ENCODE peak calls at places on chromosomes 3 and 15, in eight cellular contexts. F, V, D, C, N, U, M and W are unnamed samples.

GRCh38 chr3:71641669-71642068 is 58.1 kb upstream of the FOXP1 start:
- DNase-seq in D (no peak), V (no peak), F (no peak), C (no peak), N (no peak), U (no peak), M (peak), W (peak)

GRCh38 chr3:59192473-59192872 is 142.6 kb upstream of the CFAP20DC start:
- DNase-seq in N (no peak), F (no peak), M (peak), D (no peak), C (no peak), U (peak), V (no peak), W (peak)

GRCh38 chr15:90214553-90215205 is 13.5 kb downstream of the SEMA4B start:
- DNase-seq in C (no peak), V (no peak), N (no peak), D (no peak), U (no peak), M (no peak), F (no peak), W (peak)

GRCh38 chr3:16253601-16254000 is 11.1 kb downstream of the DPH3 start:
- DNase-seq in D (no peak), M (peak), C (no peak), U (peak), F (no peak), V (no peak), N (no peak), W (peak)

GRCh38 chr3:71423151-71423906 is 160.2 kb downstream of the FOXP1 start:
- DNase-seq in V (no peak), F (no peak), M (peak), D (peak), N (peak), C (peak), U (peak), W (no peak)

GRCh38 chr3:52350436-52350835 is 34.3 kb downstream of the DNAH1 start:
- DNase-seq in N (no peak), D (no peak), F (no peak), V (no peak), M (no peak), C (no peak), U (no peak), W (no peak)

GRCh38 chr3:74624301-74624700 is 9.8 kb upstream of the CNTN3 start:
- DNase-seq in V (no peak), D (no peak), C (no peak), N (no peak), M (peak), U (no peak), F (no peak), W (peak)

GRCh38 chr15:85744636-85745422 is 49.9 kb downstream of the KLHL25 start:
- DNase-seq in F (no peak), M (no peak), C (no peak), N (peak), U (no peak), V (no peak), D (no peak), W (no peak)

GRCh38 chr3:16739416-16740091 is 134.3 kb upstream of the DAZL start:
- DNase-seq in M (peak), U (peak), C (no peak), N (no peak), V (no peak), D (no peak), F (no peak), W (peak)

DNA sequence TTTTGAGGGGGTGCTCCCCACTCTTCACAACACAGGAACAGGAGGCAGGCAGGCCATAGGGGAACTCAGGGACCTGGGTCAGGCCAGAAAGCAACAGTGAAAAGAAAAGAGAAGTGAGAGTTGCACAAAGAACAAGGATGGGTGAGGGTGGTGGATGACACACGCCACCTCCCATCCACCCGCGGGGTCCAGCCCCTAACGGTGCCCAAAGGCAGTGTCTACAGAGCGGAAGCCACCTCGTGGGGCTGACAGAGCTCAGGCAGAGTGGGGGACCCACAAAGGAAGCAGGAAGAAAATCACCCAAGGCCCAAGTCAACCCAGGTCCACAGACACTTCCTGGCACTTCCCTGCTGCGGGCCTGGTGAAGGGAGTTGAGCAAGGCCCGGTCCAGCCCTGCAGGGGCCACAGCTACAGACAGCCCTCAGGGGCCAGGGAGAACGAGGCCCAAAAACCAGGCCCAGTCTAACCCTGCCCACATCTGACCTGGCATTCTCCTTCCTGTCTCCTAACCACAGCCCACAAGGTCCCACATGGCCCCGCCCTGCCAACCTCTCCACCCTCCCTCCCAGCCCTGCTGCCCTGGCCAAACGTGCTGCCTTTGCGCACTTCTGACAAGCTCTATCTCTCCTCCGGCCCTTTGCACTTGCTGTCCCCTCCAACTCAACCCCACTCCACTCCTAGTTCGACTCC is 5.9 kb downstream of the NUP210 start:
- DNase-seq in M (no peak), V (no peak), F (no peak), C (no peak), D (no peak), N (no peak), U (no peak), W (no peak)
- TF ChIP-seq CTCF in M (no peak), V (no peak), F (no peak), C (no peak), D (no peak), N (no peak), U (no peak), W (no peak)

DNA sequence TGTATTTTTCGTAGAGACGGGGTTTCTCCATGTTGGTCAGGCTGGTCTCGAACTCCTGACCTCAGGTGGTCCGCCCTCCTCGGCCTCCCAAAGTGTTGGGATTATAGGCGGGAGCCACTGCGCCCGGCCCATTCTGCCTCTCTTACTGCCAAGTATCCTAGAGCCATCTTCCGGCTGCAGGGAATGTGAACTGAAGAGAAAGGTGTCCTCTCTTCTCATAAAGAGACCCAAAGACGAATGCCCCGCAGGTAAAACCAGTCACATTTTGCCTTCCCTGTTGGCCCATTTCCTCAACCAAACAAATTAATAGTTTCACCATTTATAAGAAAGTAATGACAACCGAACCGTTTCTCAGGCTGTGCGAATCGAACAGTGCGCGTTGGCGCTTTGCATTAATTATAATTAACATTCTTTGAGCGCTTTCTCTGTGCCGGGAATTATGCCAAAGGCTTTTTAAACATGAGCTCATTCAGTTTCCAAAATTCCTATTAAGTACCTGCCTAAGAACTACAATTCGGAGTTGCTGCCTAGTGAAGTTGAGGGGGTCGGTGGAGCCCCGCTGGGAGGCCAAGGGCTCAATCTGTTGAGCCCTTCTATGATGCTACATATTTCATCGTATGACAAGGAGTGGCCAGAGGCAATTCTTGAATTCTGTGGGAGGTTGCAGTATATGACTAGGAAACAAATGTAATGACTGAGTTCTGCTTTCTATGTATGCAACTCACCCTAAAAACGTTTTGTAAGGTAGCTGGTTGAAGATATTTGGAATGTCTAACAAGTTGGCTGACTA is 819 bp upstream of the RPL24 start:
- DNase-seq in C (no peak), M (no peak), D (peak), U (no peak), F (no peak), N (no peak), V (no peak), W (no peak)
- H3K4me3 ChIP-seq in C (peak), M (peak), D (peak), U (no peak), F (peak), N (peak), V (peak), W (peak)

DNA sequence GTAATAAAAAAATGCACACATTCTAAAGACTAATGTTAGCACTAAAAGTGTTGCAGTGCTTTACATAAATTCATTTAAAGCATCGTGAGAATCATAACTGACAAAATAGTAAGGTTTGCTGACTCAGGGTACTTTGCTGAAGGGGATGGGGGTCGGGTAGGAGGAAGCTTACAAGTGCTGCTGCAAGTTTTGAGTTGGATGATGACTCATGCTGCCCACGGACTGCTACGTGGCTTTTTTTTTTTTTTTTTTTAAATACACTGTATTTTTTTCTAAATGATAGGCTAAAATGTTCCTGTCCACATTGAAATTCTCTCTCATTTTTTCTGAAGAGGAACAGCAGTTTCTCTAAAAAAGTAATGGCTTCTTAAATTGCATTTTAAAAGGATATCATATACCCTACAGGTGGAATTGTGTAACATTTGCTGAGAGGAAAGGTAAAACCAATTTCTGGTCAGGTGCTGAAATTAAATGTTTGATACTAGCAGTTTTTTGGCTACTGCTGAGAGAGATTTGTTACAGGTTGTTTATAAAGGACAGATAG is 2.2 kb downstream of the MAPK6 start:
- DNase-seq in N (peak), C (peak), U (peak), V (peak), F (peak), M (peak), D (peak), W (peak)
- TF ChIP-seq CTCF in N (no peak), C (no peak), U (no peak), V (no peak), F (no peak), M (no peak), D (peak), W (no peak)

DNA sequence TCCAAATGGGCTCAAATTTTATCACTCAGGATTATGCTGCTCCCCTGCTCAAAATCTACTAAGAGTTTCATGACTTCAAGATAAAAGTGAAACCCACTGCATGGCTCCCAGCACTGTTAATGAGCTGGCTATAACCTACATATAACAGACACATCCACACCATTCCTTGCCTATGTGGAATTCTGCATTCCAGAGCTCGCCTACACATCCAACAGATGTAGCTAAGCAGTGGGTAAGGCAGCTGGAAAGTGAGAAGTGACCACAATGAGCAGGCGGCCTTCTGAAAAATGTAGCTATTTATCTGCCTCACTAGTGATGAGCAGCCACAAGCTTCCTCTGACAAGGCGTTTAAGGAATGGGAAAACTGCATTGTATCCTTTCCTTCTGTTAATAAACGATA is 92.0 kb upstream of the TRIM42 start:
- DNase-seq in V (no peak), N (no peak), C (no peak), M (peak), D (no peak), U (no peak), F (no peak), W (peak)
- H3K4me3 ChIP-seq in V (no peak), N (no peak), C (no peak), M (no peak), D (no peak), U (no peak), F (no peak), W (no peak)

DNA sequence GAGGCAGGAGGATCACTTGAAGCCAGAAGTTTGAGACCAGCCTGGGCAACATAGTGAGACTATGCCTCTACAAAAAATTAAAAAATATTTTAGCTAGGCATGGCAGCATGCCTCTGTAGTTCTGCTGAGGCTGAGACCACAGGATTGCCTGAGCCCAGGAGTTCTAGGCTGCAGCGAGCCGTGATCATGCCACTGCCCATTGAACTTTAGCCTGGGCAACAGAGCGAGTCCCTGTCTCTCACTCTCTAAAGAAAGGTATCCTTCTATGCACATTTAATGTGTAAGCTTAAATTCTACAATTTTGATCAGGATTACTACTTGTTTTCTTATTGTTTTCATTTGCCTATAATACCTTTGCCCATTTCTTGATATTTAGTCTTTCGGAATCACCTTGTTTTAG is 26.8 kb downstream of the GALK2 start:
- DNase-seq in N (no peak), D (no peak), U (no peak), C (no peak), V (no peak), M (no peak), F (no peak), W (no peak)
- TF ChIP-seq CTCF in N (no peak), D (no peak), U (no peak), C (no peak), V (no peak), M (no peak), F (no peak), W (no peak)

DNA sequence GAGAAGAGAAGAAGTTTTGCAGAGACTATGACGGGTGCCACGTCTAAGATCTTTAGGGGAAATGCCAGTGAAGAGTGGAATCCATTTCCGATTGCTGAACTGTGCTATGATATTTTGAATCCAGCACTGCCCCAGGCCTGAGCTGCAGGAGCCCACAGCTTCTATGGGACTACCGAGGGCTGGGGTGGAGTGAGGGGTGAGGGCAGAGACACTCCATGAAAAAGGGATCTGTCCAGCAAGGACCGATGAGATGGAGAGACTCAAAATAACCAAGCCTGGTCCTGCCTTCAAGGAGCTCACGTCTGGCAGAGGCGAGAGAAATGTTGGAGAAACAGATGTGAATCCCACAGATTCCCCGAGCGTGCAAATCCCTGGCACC is 79.8 kb upstream of the MEF2A start:
- DNase-seq in N (no peak), V (no peak), U (no peak), C (no peak), M (no peak), F (no peak), D (no peak), W (no peak)
- H3K4me3 ChIP-seq in N (peak), V (peak), U (no peak), C (no peak), M (peak), F (no peak), D (peak), W (peak)